ENCODE peak calls at places on chromosomes 1 and 21, in seven cellular contexts. One of them, this sample, is unnamed.

GRCh38 chr1:152166966-152167365 is 7.9 kb upstream of the RPTN start:
- DNase-seq in neural crest cell: no peak
- DNase-seq in A549: no peak
- DNase-seq in lower leg skin: no peak
- DNase-seq in lung: no peak
- DNase-seq in left ventricle myocardium inferior: no peak
- DNase-seq in BJ: no peak
- DNase-seq in this sample: no peak

GRCh38 chr1:214801191-214801590 is 198.2 kb downstream of the CENPF start:
- DNase-seq in neural crest cell: no peak
- DNase-seq in A549: no peak
- DNase-seq in lower leg skin: no peak
- DNase-seq in lung: no peak
- DNase-seq in left ventricle myocardium inferior: no peak
- DNase-seq in BJ: no peak
- DNase-seq in this sample: no peak

GRCh38 chr1:241985787-241986186 is 13.1 kb downstream of the MAP1LC3C start:
- DNase-seq in neural crest cell: peak
- DNase-seq in A549: peak
- DNase-seq in lower leg skin: no peak
- DNase-seq in lung: no peak
- DNase-seq in left ventricle myocardium inferior: no peak
- DNase-seq in BJ: no peak
- DNase-seq in this sample: no peak

GRCh38 chr1:174040387-174040786 is 18.2 kb upstream of the RC3H1 start:
- DNase-seq in neural crest cell: no peak
- DNase-seq in A549: peak
- DNase-seq in lower leg skin: no peak
- DNase-seq in lung: no peak
- DNase-seq in left ventricle myocardium inferior: no peak
- DNase-seq in BJ: no peak
- DNase-seq in this sample: no peak

GRCh38 chr1:230825804-230826160 is 42.5 kb downstream of the C1orf198 start:
- DNase-seq in neural crest cell: no peak
- DNase-seq in A549: no peak
- DNase-seq in lower leg skin: no peak
- DNase-seq in lung: no peak
- DNase-seq in left ventricle myocardium inferior: no peak
- DNase-seq in BJ: no peak
- DNase-seq in this sample: no peak

GRCh38 chr1:28129150-28129549 is 40.7 kb upstream of the EYA3 start:
- DNase-seq in neural crest cell: no peak
- DNase-seq in A549: peak
- DNase-seq in lower leg skin: no peak
- DNase-seq in lung: no peak
- DNase-seq in left ventricle myocardium inferior: no peak
- DNase-seq in BJ: no peak
- DNase-seq in this sample: no peak

GRCh38 chr1:154970631-154971340 is at the start of gene SHC1:
- DNase-seq in neural crest cell: peak
- DNase-seq in A549: peak
- DNase-seq in lower leg skin: peak
- DNase-seq in lung: peak
- DNase-seq in left ventricle myocardium inferior: peak
- DNase-seq in BJ: no peak
- DNase-seq in this sample: peak

GRCh38 chr1:24157921-24158481 is 15.1 kb upstream of the IL22RA1 start:
- DNase-seq in neural crest cell: no peak
- DNase-seq in A549: peak
- DNase-seq in lower leg skin: peak
- DNase-seq in lung: no peak
- DNase-seq in left ventricle myocardium inferior: no peak
- DNase-seq in BJ: no peak
- DNase-seq in this sample: no peak

GRCh38 chr1:23403038-23403336 is 21.6 kb downstream of the TCEA3 start:
- DNase-seq in neural crest cell: no peak
- DNase-seq in A549: peak
- DNase-seq in lower leg skin: no peak
- DNase-seq in lung: no peak
- DNase-seq in left ventricle myocardium inferior: no peak
- DNase-seq in BJ: no peak
- DNase-seq in this sample: no peak

GRCh38 chr1:18950415-18951026 is 6.0 kb downstream of the IFFO2 start:
- DNase-seq in neural crest cell: no peak
- DNase-seq in A549: no peak
- DNase-seq in lower leg skin: peak
- DNase-seq in lung: no peak
- DNase-seq in left ventricle myocardium inferior: peak
- DNase-seq in BJ: no peak
- DNase-seq in this sample: no peak

GRCh38 chr1:41496080-41497055 is 11.9 kb upstream of the EDN2 start:
- DNase-seq in neural crest cell: peak
- DNase-seq in A549: peak
- DNase-seq in lower leg skin: peak
- DNase-seq in lung: peak
- DNase-seq in left ventricle myocardium inferior: peak
- DNase-seq in BJ: no peak
- DNase-seq in this sample: no peak

GRCh38 chr1:78437393-78437792 is 53.4 kb upstream of the PTGFR start:
- DNase-seq in neural crest cell: no peak
- DNase-seq in A549: no peak
- DNase-seq in lower leg skin: no peak
- DNase-seq in lung: no peak
- DNase-seq in left ventricle myocardium inferior: no peak
- DNase-seq in BJ: no peak
- DNase-seq in this sample: no peak

GRCh38 chr1:200602632-200603031 is 17.9 kb downstream of the KIF14 start:
- DNase-seq in neural crest cell: no peak
- DNase-seq in A549: no peak
- DNase-seq in lower leg skin: no peak
- DNase-seq in lung: no peak
- DNase-seq in left ventricle myocardium inferior: no peak
- DNase-seq in BJ: no peak
- DNase-seq in this sample: no peak

GRCh38 chr1:223249854-223250631 is 107.0 kb upstream of the TLR5 start:
- DNase-seq in neural crest cell: no peak
- DNase-seq in A549: no peak
- DNase-seq in lower leg skin: no peak
- DNase-seq in lung: no peak
- DNase-seq in left ventricle myocardium inferior: no peak
- DNase-seq in BJ: no peak
- DNase-seq in this sample: no peak

GRCh38 chr1:202968895-202969295 is 1.8 kb upstream of the CYB5R1 start:
- DNase-seq in neural crest cell: peak
- DNase-seq in A549: peak
- DNase-seq in lower leg skin: no peak
- DNase-seq in lung: peak
- DNase-seq in left ventricle myocardium inferior: peak
- DNase-seq in BJ: no peak
- DNase-seq in this sample: peak

GRCh38 chr1:103576065-103576464 is 4.7 kb downstream of the AMY2B start:
- DNase-seq in neural crest cell: no peak
- DNase-seq in A549: no peak
- DNase-seq in lower leg skin: no peak
- DNase-seq in lung: no peak
- DNase-seq in left ventricle myocardium inferior: no peak
- DNase-seq in BJ: no peak
- DNase-seq in this sample: no peak

GRCh38 chr1:25760122-25760719 is 39.8 kb upstream of the SELENON start:
- DNase-seq in neural crest cell: no peak
- DNase-seq in A549: no peak
- DNase-seq in lower leg skin: no peak
- DNase-seq in lung: no peak
- DNase-seq in left ventricle myocardium inferior: no peak
- DNase-seq in BJ: no peak
- DNase-seq in this sample: no peak

GRCh38 chr21:42939581-42940413 is 14.4 kb upstream of the ERVH48-1 start:
- DNase-seq in neural crest cell: no peak
- DNase-seq in A549: peak
- DNase-seq in lower leg skin: peak
- DNase-seq in lung: peak
- DNase-seq in left ventricle myocardium inferior: peak
- DNase-seq in BJ: peak
- DNase-seq in this sample: peak

GRCh38 chr21:25457411-25457810 is 149.9 kb downstream of the MRPL39 start:
- DNase-seq in neural crest cell: no peak
- DNase-seq in A549: no peak
- DNase-seq in lower leg skin: no peak
- DNase-seq in lung: no peak
- DNase-seq in left ventricle myocardium inferior: no peak
- DNase-seq in BJ: peak
- DNase-seq in this sample: no peak

GRCh38 chr1:206041640-206042039 is 11.3 kb upstream of the RHEX start:
- DNase-seq in neural crest cell: no peak
- DNase-seq in A549: no peak
- DNase-seq in lower leg skin: no peak
- DNase-seq in lung: no peak
- DNase-seq in left ventricle myocardium inferior: no peak
- DNase-seq in BJ: no peak
- DNase-seq in this sample: no peak

GRCh38 chr1:179632868-179633267 is 41.2 kb downstream of the TDRD5 start:
- DNase-seq in neural crest cell: no peak
- DNase-seq in A549: no peak
- DNase-seq in lower leg skin: no peak
- DNase-seq in lung: no peak
- DNase-seq in left ventricle myocardium inferior: no peak
- DNase-seq in BJ: no peak
- DNase-seq in this sample: no peak

DNA sequence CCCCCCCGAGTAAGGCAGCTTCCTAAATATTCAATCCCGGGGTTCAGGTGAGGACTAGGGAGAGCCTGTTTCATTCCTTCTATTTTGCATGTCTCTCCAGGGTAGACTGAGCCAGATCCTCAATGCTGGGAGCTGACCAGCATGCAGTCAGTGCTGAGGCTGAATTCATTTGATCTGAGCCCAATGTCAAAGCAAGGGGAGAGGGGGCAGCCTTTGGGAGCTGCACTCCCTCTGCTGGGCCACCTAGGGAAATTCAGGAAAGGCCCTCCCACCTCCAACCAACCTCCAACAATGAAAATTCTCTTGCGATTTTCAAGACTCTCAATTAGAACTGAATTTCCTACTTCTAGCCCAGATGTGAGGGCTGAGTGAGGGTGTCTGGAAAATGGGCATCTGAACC is 371.2 kb downstream of the NPHP4 start:
- DNase-seq in neural crest cell: peak
- DNase-seq in A549: peak
- DNase-seq in lower leg skin: no peak
- DNase-seq in lung: no peak
- DNase-seq in left ventricle myocardium inferior: no peak
- DNase-seq in BJ: no peak
- DNase-seq in this sample: no peak
- TF ChIP-seq CTCF in neural crest cell: peak
- TF ChIP-seq CTCF in A549: peak
- TF ChIP-seq CTCF in lower leg skin: no peak
- TF ChIP-seq CTCF in lung: no peak
- TF ChIP-seq CTCF in left ventricle myocardium inferior: peak
- TF ChIP-seq CTCF in BJ: no peak
- TF ChIP-seq CTCF in this sample: no peak

DNA sequence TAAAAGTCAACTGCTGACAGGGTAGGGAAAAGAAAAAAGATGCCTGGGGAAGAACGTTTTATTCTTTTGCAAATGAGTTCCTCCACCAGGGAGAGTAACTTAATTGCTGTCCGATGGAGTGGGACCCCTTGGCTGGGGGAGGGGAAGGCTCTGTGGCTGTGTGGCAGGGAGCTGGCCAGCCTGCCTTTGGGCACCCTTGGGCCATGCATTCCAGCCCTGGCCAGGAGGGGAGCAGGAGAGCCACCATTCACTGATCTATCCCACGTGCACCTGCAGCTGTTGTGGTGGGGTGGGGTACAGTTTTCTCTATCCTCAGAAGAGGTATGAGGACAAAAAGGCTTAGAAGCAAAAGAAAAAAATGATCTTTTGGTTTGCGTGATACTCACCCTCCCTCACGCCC is 116.9 kb downstream of the KCNK1 start:
- DNase-seq in neural crest cell: no peak
- DNase-seq in A549: no peak
- DNase-seq in lower leg skin: no peak
- DNase-seq in lung: no peak
- DNase-seq in left ventricle myocardium inferior: no peak
- DNase-seq in BJ: no peak
- DNase-seq in this sample: no peak
- TF ChIP-seq CTCF in neural crest cell: peak
- TF ChIP-seq CTCF in A549: no peak
- TF ChIP-seq CTCF in lower leg skin: no peak
- TF ChIP-seq CTCF in lung: no peak
- TF ChIP-seq CTCF in left ventricle myocardium inferior: no peak
- TF ChIP-seq CTCF in BJ: no peak
- TF ChIP-seq CTCF in this sample: no peak

DNA sequence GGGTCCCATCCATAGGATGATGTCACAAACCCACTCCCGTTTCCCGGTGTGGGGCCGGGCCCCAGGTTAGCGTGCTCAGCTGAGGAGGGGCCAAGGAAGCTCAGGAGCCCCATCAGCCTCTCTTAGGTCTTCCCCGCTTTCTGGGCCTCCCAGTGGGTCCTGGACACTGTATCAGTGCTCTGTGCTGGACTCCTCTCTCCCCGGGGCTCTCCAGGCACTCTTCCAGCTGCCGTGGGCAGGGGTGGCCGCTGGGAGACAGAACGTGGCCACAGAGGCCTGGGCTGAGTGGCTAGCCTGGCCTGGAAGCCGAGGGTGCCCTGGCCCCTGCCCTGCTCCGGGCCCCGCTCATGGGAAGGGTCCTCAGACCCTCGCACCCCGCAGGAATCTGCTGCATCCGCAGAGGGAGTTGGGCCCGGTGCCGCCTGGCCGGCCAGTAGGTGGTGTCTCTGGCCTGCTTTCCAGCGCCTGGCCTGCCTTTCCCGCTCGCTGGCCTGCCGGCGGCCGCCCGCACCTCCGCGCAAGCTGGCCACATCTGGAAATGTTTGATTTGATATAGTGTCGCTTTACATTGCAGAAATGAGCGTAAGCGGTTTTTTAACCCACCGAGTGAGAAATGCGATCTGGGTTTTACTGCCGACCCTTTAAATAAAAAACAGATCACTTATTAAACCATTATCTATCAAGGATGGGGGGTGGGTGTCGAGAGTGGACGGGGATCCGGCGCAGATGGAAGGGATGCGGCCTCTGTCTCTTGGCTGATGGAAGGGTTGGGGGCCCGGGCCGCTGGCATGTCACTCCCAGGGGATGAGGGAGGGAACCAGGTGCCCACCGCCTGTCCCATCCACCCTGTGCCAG is 74.4 kb upstream of the TTC34 start:
- DNase-seq in neural crest cell: no peak
- DNase-seq in A549: peak
- DNase-seq in lower leg skin: no peak
- DNase-seq in lung: no peak
- DNase-seq in left ventricle myocardium inferior: peak
- DNase-seq in BJ: no peak
- DNase-seq in this sample: no peak
- TF ChIP-seq CTCF in neural crest cell: no peak
- TF ChIP-seq CTCF in A549: peak
- TF ChIP-seq CTCF in lower leg skin: no peak
- TF ChIP-seq CTCF in lung: no peak
- TF ChIP-seq CTCF in left ventricle myocardium inferior: peak
- TF ChIP-seq CTCF in BJ: no peak
- TF ChIP-seq CTCF in this sample: no peak

GRCh38 chr1:165143437-165144065 is 213.0 kb downstream of the LMX1A start:
- DNase-seq in neural crest cell: no peak
- DNase-seq in A549: no peak
- DNase-seq in lower leg skin: no peak
- DNase-seq in lung: no peak
- DNase-seq in left ventricle myocardium inferior: no peak
- DNase-seq in BJ: no peak
- DNase-seq in this sample: no peak
- TF ChIP-seq CTCF in neural crest cell: peak
- TF ChIP-seq CTCF in A549: peak
- TF ChIP-seq CTCF in lower leg skin: no peak
- TF ChIP-seq CTCF in lung: no peak
- TF ChIP-seq CTCF in left ventricle myocardium inferior: peak
- TF ChIP-seq CTCF in BJ: peak
- TF ChIP-seq CTCF in this sample: peak

GRCh38 chr1:172532700-172533510 is at the start of gene SUCO:
- DNase-seq in neural crest cell: peak
- DNase-seq in A549: peak
- DNase-seq in lower leg skin: peak
- DNase-seq in lung: peak
- DNase-seq in left ventricle myocardium inferior: peak
- DNase-seq in BJ: peak
- DNase-seq in this sample: peak
- TF ChIP-seq CTCF in neural crest cell: peak
- TF ChIP-seq CTCF in A549: no peak
- TF ChIP-seq CTCF in lower leg skin: no peak
- TF ChIP-seq CTCF in lung: no peak
- TF ChIP-seq CTCF in left ventricle myocardium inferior: no peak
- TF ChIP-seq CTCF in BJ: peak
- TF ChIP-seq CTCF in this sample: no peak